ENCODE peak calls at places on chromosomes 3 and 15, in five cellular contexts. E is non-pigmented ciliary epithelial cell; K is NCI-H1092 treated with DMSO at 0.1 percent for 48 hours; X is NCI-H774; R is stimulated activated CD4-positive, alpha-beta T cell treated with anti-CD3 and anti-CD28 coated beads, Interleukin-15, amount 100 ng/mL, for 48 hours. L is an unnamed sample.

GRCh38 chr3:23440416-23441294 is 237.5 kb downstream of the UBE2E2 start:
- DNase-seq in E (no peak), K (no peak), X (no peak), R (no peak), L (no peak)

GRCh38 chr3:178352300-178353021 is 183.8 kb upstream of the KCNMB2 start:
- DNase-seq in E (peak), K (peak), X (no peak), R (no peak), L (peak)

GRCh38 chr15:84961114-84961452 is 20.6 kb upstream of the PDE8A start:
- DNase-seq in E (peak), K (no peak), X (no peak), R (no peak), L (no peak)

GRCh38 chr3:119834754-119835365 is 53.0 kb downstream of the NR1I2 start:
- DNase-seq in E (no peak), K (no peak), X (no peak), R (no peak), L (no peak)

GRCh38 chr3:155805802-155806618 is at the start of gene C3orf33:
- DNase-seq in E (no peak), K (peak), X (peak), R (peak), L (peak)

GRCh38 chr3:29346828-29347227 is 66.0 kb downstream of the RBMS3 start:
- DNase-seq in E (no peak), K (no peak), X (no peak), R (no peak), L (no peak)

GRCh38 chr3:149572796-149573414 is 84.9 kb downstream of the WWTR1 start:
- DNase-seq in E (no peak), K (no peak), X (no peak), R (no peak), L (peak)

GRCh38 chr3:107958151-107958550 is 132.7 kb downstream of the CD47 start:
- DNase-seq in E (no peak), K (no peak), X (no peak), R (no peak), L (no peak)

GRCh38 chr3:141963301-141963700 is 86.9 kb downstream of the ATP1B3 start:
- DNase-seq in E (no peak), K (no peak), X (no peak), R (no peak), L (no peak)

GRCh38 chr15:70795311-70795665 is 31.9 kb upstream of the UACA start:
- DNase-seq in E (peak), K (no peak), X (no peak), R (no peak), L (peak)

GRCh38 chr15:43958894-43959330 is 132.1 kb downstream of the WDR76 start:
- DNase-seq in E (peak), K (no peak), X (no peak), R (no peak), L (peak)

GRCh38 chr3:144018776-144019175 is 47.2 kb downstream of the DIPK2A start:
- DNase-seq in E (peak), K (no peak), X (no peak), R (no peak), L (peak)

GRCh38 chr15:37102315-37103021 is 2.1 kb upstream of the MEIS2 start:
- DNase-seq in E (no peak), K (no peak), X (peak), R (no peak), L (no peak)

GRCh38 chr3:149936812-149937230 is 33.9 kb downstream of the PFN2 start:
- DNase-seq in E (no peak), K (peak), X (peak), R (no peak), L (peak)

GRCh38 chr3:193837347-193837827 is 244.4 kb downstream of the OPA1 start:
- DNase-seq in E (no peak), K (no peak), X (no peak), R (no peak), L (no peak)

GRCh38 chr15:66952756-66953522 is 112.5 kb upstream of the SMAD3 start:
- DNase-seq in E (no peak), K (no peak), X (no peak), R (no peak), L (no peak)

GRCh38 chr3:38297947-38298711 is 16.0 kb downstream of the SLC22A14 start:
- DNase-seq in E (peak), K (no peak), X (no peak), R (no peak), L (peak)

GRCh38 chr3:66885326-66886000 is 112.6 kb upstream of the KBTBD8 start:
- DNase-seq in E (no peak), K (no peak), X (no peak), R (no peak), L (peak)

GRCh38 chr3:188993140-188993539 is 178.6 kb upstream of the TPRG1 start:
- DNase-seq in E (no peak), K (peak), X (peak), R (no peak), L (no peak)

GRCh38 chr3:128278761-128279593 is 125.7 kb downstream of the EEFSEC start:
- DNase-seq in E (peak), K (peak), X (no peak), R (no peak), L (no peak)

GRCh38 chr3:12239301-12239700 is 49.6 kb upstream of the PPARG start:
- DNase-seq in E (no peak), K (no peak), X (no peak), R (no peak), L (no peak)

GRCh38 chr15:63135804-63136203 is 14.1 kb downstream of the LACTB start:
- DNase-seq in E (peak), K (no peak), X (no peak), R (no peak), L (peak)

GRCh38 chr3:126355777-126356372 is 1.3 kb downstream of the KLF15 start:
- DNase-seq in E (no peak), K (peak), X (peak), R (no peak), L (no peak)

GRCh38 chr15:74428442-74428787 is 5.3 kb downstream of the SEMA7A start:
- DNase-seq in E (no peak), K (no peak), X (no peak), R (no peak), L (no peak)

GRCh38 chr15:89030311-89030710 is 57.9 kb upstream of the ABHD2 start:
- DNase-seq in E (no peak), K (no peak), X (no peak), R (no peak), L (no peak)

GRCh38 chr15:78726870-78727551 is 84.3 kb downstream of the ADAMTS7 start:
- DNase-seq in E (no peak), K (no peak), X (no peak), R (no peak), L (no peak)

GRCh38 chr3:153621988-153622387 is 460.0 kb downstream of the RAP2B start:
- DNase-seq in E (no peak), K (no peak), X (no peak), R (no peak), L (no peak)

GRCh38 chr3:52774901-52775864 is 2.2 kb upstream of the ITIH1 start:
- DNase-seq in E (no peak), K (peak), X (no peak), R (no peak), L (no peak)